ENCODE peak calls at places on chromosome 9, in nine cellular contexts. Y is OCI-LY7; W is central memory CD4-positive, alpha-beta T cell; S is M059J; C is AG08396; F is Calu3; B is mesothelial cell of epicardium; G is GM13976; Q is activated naive CD8-positive, alpha-beta T cell treated with anti-CD3 and anti-CD28 coated beads, Interleukin-2, amount 50 U/mL, for 16 hours. P is an unnamed sample.

GRCh38 chr9:121842612-121842978 is 191.2 kb downstream of the DAB2IP start:
- DNase-seq in Y (no peak), W (no peak), S (peak), C (peak), F (no peak), B (no peak), G (no peak), Q (no peak), P (no peak)

GRCh38 chr9:10112070-10112469 is 500.7 kb downstream of the PTPRD start:
- DNase-seq in Y (no peak), W (no peak), S (no peak), C (no peak), F (no peak), B (no peak), G (no peak), Q (no peak), P (no peak)

GRCh38 chr9:87586731-87587355 is 89.2 kb downstream of the DAPK1 start:
- DNase-seq in Y (no peak), W (no peak), S (no peak), C (no peak), F (no peak), B (no peak), G (no peak), Q (no peak), P (no peak)

GRCh38 chr9:77457916-77458592 is 190.1 kb downstream of the GNA14 start:
- DNase-seq in Y (peak), W (peak), S (peak), C (peak), F (peak), B (peak), G (peak), Q (peak), P (no peak)

GRCh38 chr9:36023260-36024048 is 13.3 kb upstream of the RECK start:
- DNase-seq in Y (peak), W (peak), S (peak), C (peak), F (peak), B (no peak), G (peak), Q (peak), P (no peak)

GRCh38 chr9:107919263-107919662 is 429.7 kb upstream of the KLF4 start:
- DNase-seq in Y (no peak), W (no peak), S (no peak), C (no peak), F (no peak), B (no peak), G (no peak), Q (no peak), P (no peak)

GRCh38 chr9:11735391-11735790 is 957.8 kb upstream of the TYRP1 start:
- DNase-seq in Y (no peak), W (no peak), S (no peak), C (no peak), F (no peak), B (no peak), G (no peak), Q (no peak), P (no peak)

GRCh38 chr9:126420643-126421564 is 94.3 kb downstream of the MVB12B start:
- DNase-seq in Y (no peak), W (no peak), S (peak), C (peak), F (peak), B (no peak), G (no peak), Q (no peak), P (no peak)

GRCh38 chr9:137375321-137376058 is 47.5 kb downstream of the EXD3 start:
- DNase-seq in Y (no peak), W (no peak), S (no peak), C (no peak), F (no peak), B (no peak), G (no peak), Q (no peak), P (no peak)